ENCODE peak calls at places on chromosomes 7 and 10, in six cellular contexts. Q, J, I, P, N and T are unnamed samples.

GRCh38 chr7:27453702-27454405 is 208.8 kb downstream of the HIBADH start:
- DNase-seq in P (no peak), Q (no peak), I (no peak), N (no peak), J (no peak), T (no peak)

GRCh38 chr7:48111596-48111995 is 22.5 kb downstream of the UPP1 start:
- DNase-seq in N (no peak), I (no peak), P (no peak), J (no peak), Q (no peak), T (no peak)

GRCh38 chr10:100730739-100731602 is 14.4 kb upstream of the PAX2 start:
- DNase-seq in N (no peak), I (no peak), P (no peak), Q (no peak), J (peak), T (peak)

GRCh38 chr10:101060951-101061813 is 607 bp upstream of the KAZALD1 start:
- DNase-seq in J (peak), Q (peak), I (peak), N (peak), P (peak), T (peak)

GRCh38 chr10:70558295-70558694 is 44.2 kb downstream of the PRF1 start:
- DNase-seq in N (no peak), Q (no peak), I (no peak), P (no peak), J (no peak), T (no peak)

GRCh38 chr10:122257041-122257440 is 14.1 kb upstream of the BTBD16 start:
- DNase-seq in I (no peak), J (no peak), N (no peak), P (no peak), Q (no peak), T (no peak)

GRCh38 chr7:86282014-86282682 is 361.6 kb upstream of the GRM3 start:
- DNase-seq in Q (peak), J (no peak), I (no peak), N (no peak), P (no peak), T (no peak)

GRCh38 chr10:127907411-127908105 is 655 bp downstream of the PTPRE start:
- DNase-seq in Q (peak), P (no peak), J (no peak), I (peak), N (no peak), T (peak)

GRCh38 chr10:35480150-35480549 is 125.0 kb upstream of the GJD4 start:
- DNase-seq in P (no peak), Q (no peak), J (no peak), I (no peak), N (no peak), T (no peak)